ENCODE peak calls at places on chromosomes 12 and 14, in six cellular contexts. T is cardiac muscle cell; R is right cardiac atrium; V is IMR-90; C is CD4-positive, CD25-positive, alpha-beta regulatory T cell; S is iPS DF 6.9. P is an unnamed sample. For H3K4me1, the result is how much of the 10 kb centered on the place peaks cover.

GRCh38 chr14:76115010-76115422 is 36.7 kb upstream of the GPATCH2L start:
- DNase-seq in T (no peak), R (no peak), V (no peak), C (no peak), S (no peak), P (no peak)

GRCh38 chr12:109531411-109531810 is 41.9 kb downstream of the MMAB start:
- DNase-seq in T (no peak), R (no peak), V (no peak), C (no peak), S (no peak), P (no peak)

GRCh38 chr14:96057738-96058137 is 18.6 kb downstream of the C14orf132 start:
- DNase-seq in T (no peak), R (no peak), V (no peak), C (no peak), S (no peak), P (no peak)

GRCh38 chr12:132428872-132429121 is 61.2 kb upstream of the FBRSL1 start:
- DNase-seq in T (no peak), R (no peak), V (no peak), C (no peak), S (no peak), P (no peak)

GRCh38 chr12:107775093-107775721 is 703 bp downstream of the ASCL4 start:
- DNase-seq in T (no peak), R (peak), V (no peak), C (no peak), S (peak), P (no peak)

GRCh38 chr12:116324684-116325664 is 47.5 kb upstream of the MED13L start:
- DNase-seq in T (no peak), R (no peak), V (no peak), C (no peak), S (no peak), P (no peak)

GRCh38 chr12:3551386-3551785 is 60.4 kb downstream of the PRMT8 start:
- DNase-seq in T (peak), R (peak), V (no peak), C (no peak), S (no peak), P (no peak)

GRCh38 chr14:91254456-91254855 is 10.0 kb upstream of the GPR68 start:
- DNase-seq in T (no peak), R (no peak), V (no peak), C (no peak), S (no peak), P (no peak)

GRCh38 chr12:14995583-14996425 is 23.0 kb downstream of the PDE6H start:
- DNase-seq in T (peak), R (no peak), V (peak), C (no peak), S (no peak), P (peak)

GRCh38 chr12:6423267-6424007 is 21.3 kb upstream of the CD27 start:
- DNase-seq in T (peak), R (peak), V (peak), C (peak), S (peak), P (peak)

GRCh38 chr12:59911516-59911915 is 315.7 kb downstream of the SLC16A7 start:
- DNase-seq in T (no peak), R (no peak), V (no peak), C (no peak), S (no peak), P (no peak)

GRCh38 chr12:62618948-62619347 is 152.3 kb downstream of the MON2 start:
- DNase-seq in T (no peak), R (no peak), V (no peak), C (no peak), S (no peak), P (no peak)

GRCh38 chr14:75770635-75771034 is 109.6 kb downstream of the TTLL5 start:
- DNase-seq in T (no peak), R (no peak), V (no peak), C (no peak), S (no peak), P (no peak)

GRCh38 chr14:92573761-92574498 is 60.3 kb downstream of the RIN3 start:
- DNase-seq in T (no peak), R (no peak), V (no peak), C (no peak), S (no peak), P (no peak)

GRCh38 chr14:77459072-77459723 is 1.3 kb downstream of the AHSA1 start:
- DNase-seq in T (peak), R (no peak), V (peak), C (peak), S (peak), P (no peak)

GRCh38 chr14:95547626-95548327 is 12.9 kb downstream of the GLRX5 start:
- DNase-seq in T (peak), R (no peak), V (peak), C (no peak), S (no peak), P (no peak)

GRCh38 chr12:26853303-26854027 is 20.5 kb upstream of the ITPR2 start:
- DNase-seq in T (peak), R (peak), V (peak), C (peak), S (no peak), P (no peak)

GRCh38 chr14:33352821-33353220 is 414.1 kb downstream of the NPAS3 start:
- DNase-seq in T (peak), R (no peak), V (no peak), C (no peak), S (no peak), P (no peak)

GRCh38 chr12:1800646-1801284 is 19.6 kb upstream of the LRTM2 start:
- DNase-seq in T (no peak), R (peak), V (peak), C (no peak), S (peak), P (no peak)

GRCh38 chr14:59427653-59428578 is 37.3 kb downstream of the GPR135 start:
- DNase-seq in T (peak), R (peak), V (no peak), C (no peak), S (no peak), P (no peak)

GRCh38 chr12:82650627-82651337 is 35.9 kb upstream of the TMTC2 start:
- DNase-seq in T (peak), R (peak), V (no peak), C (no peak), S (no peak), P (peak)

GRCh38 chr12:49496417-49497360 is 42.1 kb upstream of the KCNH3 start:
- DNase-seq in T (no peak), R (no peak), V (no peak), C (no peak), S (no peak), P (no peak)

GRCh38 chr14:92563359-92563758 is 49.8 kb downstream of the RIN3 start:
- DNase-seq in T (no peak), R (no peak), V (peak), C (no peak), S (no peak), P (no peak)

GRCh38 chr12:30323008-30323407 is 372.7 kb downstream of the IPO8 start:
- DNase-seq in T (peak), R (no peak), V (no peak), C (no peak), S (no peak), P (no peak)

GRCh38 chr12:18683603-18684002 is 54.2 kb downstream of the PLCZ1 start:
- DNase-seq in T (peak), R (no peak), V (peak), C (no peak), S (no peak), P (no peak)

GRCh38 chr12:104163631-104164030 is 25.6 kb upstream of the NFYB start:
- DNase-seq in T (no peak), R (no peak), V (no peak), C (no peak), S (no peak), P (no peak)

GRCh38 chr14:99565383-99565782 is 38.6 kb downstream of the CCDC85C start:
- DNase-seq in T (no peak), R (peak), V (no peak), C (no peak), S (no peak), P (no peak)

GRCh38 chr14:99563749-99564129 is 40.3 kb downstream of the CCDC85C start:
- DNase-seq in T (no peak), R (peak), V (no peak), C (no peak), S (no peak), P (no peak)

GRCh38 chr14:99564256-99564902 is 39.6 kb downstream of the CCDC85C start:
- DNase-seq in T (peak), R (peak), V (peak), C (no peak), S (no peak), P (no peak)

GRCh38 chr14:99566009-99566389 is 38.0 kb downstream of the CCDC85C start:
- DNase-seq in T (no peak), R (peak), V (no peak), C (no peak), S (no peak), P (no peak)

GRCh38 chr14:99564903-99565259 is 39.1 kb downstream of the CCDC85C start:
- DNase-seq in T (no peak), R (no peak), V (no peak), C (no peak), S (no peak), P (no peak)
- H3K4me1 ChIP-seq in T (half or more), R (under half), V (under half), C (under half), S (under half), P (half or more)

DNA sequence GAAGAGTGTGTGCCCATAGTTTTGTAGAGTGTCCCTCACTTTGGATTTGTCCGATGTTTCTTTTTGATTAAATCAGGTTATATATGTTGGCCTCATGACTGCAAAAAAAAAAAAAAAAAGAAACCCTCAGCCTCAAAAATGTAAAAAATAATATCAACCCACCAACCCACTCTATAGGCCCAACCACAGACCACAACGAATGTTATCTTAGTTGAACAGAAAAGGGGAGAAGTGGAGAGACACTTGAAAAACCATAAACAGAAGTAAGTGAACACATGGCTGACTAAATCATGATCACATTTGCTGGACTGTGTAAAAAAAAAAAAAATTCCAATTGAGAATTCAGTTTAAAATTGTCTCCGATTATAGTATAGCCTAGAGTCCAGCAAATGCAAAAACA is 45.5 kb upstream of the ST8SIA1 start:
- DNase-seq in T (no peak), R (no peak), V (no peak), C (no peak), S (no peak), P (no peak)
- H3K4me3 ChIP-seq in T (no peak), R (no peak), V (no peak), C (no peak), S (no peak), P (no peak)

GRCh38 chr12:124855275-124855957 is 8.2 kb downstream of the SCARB1 start:
- DNase-seq in T (no peak), R (no peak), V (no peak), C (no peak), S (no peak), P (no peak)

GRCh38 chr12:124854637-124855184 is 9.0 kb downstream of the SCARB1 start:
- DNase-seq in T (no peak), R (peak), V (no peak), C (no peak), S (no peak), P (no peak)

GRCh38 chr12:124857921-124858461 is 5.7 kb downstream of the SCARB1 start:
- DNase-seq in T (no peak), R (no peak), V (no peak), C (no peak), S (no peak), P (no peak)

GRCh38 chr12:124856132-124856841 is 7.4 kb downstream of the SCARB1 start:
- DNase-seq in T (no peak), R (peak), V (no peak), C (no peak), S (no peak), P (no peak)

GRCh38 chr12:124856842-124857178 is 6.9 kb downstream of the SCARB1 start:
- DNase-seq in T (no peak), R (peak), V (no peak), C (no peak), S (no peak), P (no peak)
- H3K4me1 ChIP-seq in T (under half), R (under half), V (under half), C (under half), S (under half), P (under half)

GRCh38 chr14:104691546-104692260 is 2.3 kb downstream of the INF2 start:
- DNase-seq in T (no peak), R (peak), V (no peak), C (no peak), S (no peak), P (no peak)

GRCh38 chr14:104692261-104692938 is 3.0 kb downstream of the INF2 start:
- DNase-seq in T (no peak), R (peak), V (no peak), C (no peak), S (no peak), P (no peak)

GRCh38 chr14:104690266-104690711 is 871 bp downstream of the INF2 start:
- DNase-seq in T (no peak), R (peak), V (no peak), C (no peak), S (no peak), P (no peak)

GRCh38 chr14:104689620-104690265 is 325 bp downstream of the INF2 start:
- DNase-seq in T (no peak), R (peak), V (no peak), C (no peak), S (no peak), P (no peak)

DNA sequence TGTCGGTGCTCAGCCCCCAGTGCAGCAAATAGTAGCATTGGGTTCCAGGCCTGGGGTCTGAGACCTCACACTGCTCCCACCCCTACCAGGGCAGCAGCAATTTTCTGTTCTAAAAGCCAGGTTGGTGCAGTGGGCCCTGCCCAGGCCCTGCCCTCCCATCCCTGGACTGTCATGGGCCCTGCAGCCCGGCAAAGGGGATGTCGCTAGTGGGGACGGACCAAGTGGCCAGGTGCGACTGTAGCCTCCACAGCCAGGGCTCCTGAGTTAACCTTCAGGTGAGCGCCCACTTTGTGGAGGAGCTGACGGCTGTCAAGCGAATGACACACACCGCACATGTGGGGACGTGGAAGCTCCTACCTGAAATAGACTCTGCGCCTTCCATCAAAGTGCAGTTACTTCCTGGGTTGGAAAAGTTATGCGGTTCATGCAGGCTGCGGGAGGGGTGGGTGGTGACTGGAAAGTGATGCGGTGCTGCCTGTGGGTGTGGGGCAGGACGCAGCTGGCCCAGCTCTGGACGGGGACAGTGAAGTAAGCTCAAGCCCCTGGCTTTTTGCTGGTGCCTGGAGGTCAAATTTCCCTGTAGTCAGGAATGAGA is 1.5 kb downstream of the INF2 start:
- DNase-seq in T (no peak), R (peak), V (no peak), C (no peak), S (no peak), P (no peak)
- H3K4me3 ChIP-seq in T (peak), R (peak), V (peak), C (peak), S (no peak), P (peak)

GRCh38 chr12:25017336-25017735 is 68.4 kb upstream of the BCAT1 start:
- DNase-seq in T (no peak), R (no peak), V (peak), C (no peak), S (no peak), P (no peak)

GRCh38 chr12:25018146-25018545 is 69.2 kb upstream of the BCAT1 start:
- DNase-seq in T (no peak), R (no peak), V (no peak), C (no peak), S (no peak), P (no peak)

GRCh38 chr12:25009511-25010092 is 60.7 kb upstream of the BCAT1 start:
- DNase-seq in T (no peak), R (no peak), V (no peak), C (no peak), S (no peak), P (no peak)

GRCh38 chr12:25014961-25015360 is 66.1 kb upstream of the BCAT1 start:
- DNase-seq in T (no peak), R (no peak), V (peak), C (no peak), S (no peak), P (no peak)

GRCh38 chr12:25013061-25013460 is 64.2 kb upstream of the BCAT1 start:
- DNase-seq in T (no peak), R (no peak), V (no peak), C (no peak), S (no peak), P (no peak)
- H3K4me1 ChIP-seq in T (under half), R (under half), V (under half), C (under half), S (under half), P (under half)

GRCh38 chr14:103109789-103110415 is 13.4 kb upstream of the TNFAIP2 start:
- DNase-seq in T (peak), R (peak), V (peak), C (no peak), S (no peak), P (no peak)
- H3K4me3 ChIP-seq in T (no peak), R (no peak), V (no peak), C (no peak), S (no peak), P (peak)

DNA sequence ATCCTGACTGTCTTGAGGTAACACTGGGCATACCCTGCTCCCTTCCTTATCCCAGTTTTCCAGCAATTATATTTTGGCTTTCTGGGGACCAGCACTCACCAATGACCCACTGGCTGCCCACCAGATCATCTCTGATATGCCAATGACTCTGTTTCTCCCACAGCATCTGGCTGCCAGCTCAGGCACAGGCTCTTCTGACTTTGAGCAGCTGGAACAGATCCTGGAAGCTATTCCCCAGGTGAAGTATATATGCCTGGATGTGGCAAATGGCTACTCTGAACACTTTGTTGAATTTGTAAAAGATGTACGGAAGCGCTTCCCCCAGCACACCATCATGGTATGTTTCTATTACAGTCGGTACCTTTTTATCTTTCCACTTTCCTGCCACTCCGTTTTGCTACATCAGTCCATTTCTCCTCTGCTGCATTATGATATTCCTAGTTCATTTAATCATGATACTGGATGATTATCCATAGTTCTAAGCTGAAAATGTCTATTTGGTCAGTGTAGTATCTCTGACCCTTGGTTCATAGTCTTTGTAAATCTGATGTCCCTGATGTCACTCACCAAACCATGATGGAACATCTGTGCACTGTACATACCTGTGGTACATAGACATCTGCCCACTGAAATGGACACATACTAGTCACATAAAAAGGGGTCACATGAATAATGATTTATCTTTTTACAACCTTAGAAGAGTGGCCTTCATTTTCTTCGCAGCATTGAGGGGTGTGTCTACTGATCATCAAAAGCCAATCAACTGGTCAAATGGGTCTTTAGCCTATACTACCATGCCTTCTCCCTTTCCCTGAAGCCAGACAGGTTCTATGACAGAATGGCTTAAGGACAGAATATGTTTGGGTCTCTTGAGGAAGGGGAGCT is 3.3 kb downstream of the GMPR2 start:
- DNase-seq in T (no peak), R (no peak), V (no peak), C (no peak), S (no peak), P (no peak)
- H3K4me1 ChIP-seq in T (under half), R (under half), V (under half), C (under half), S (under half), P (under half)

DNA sequence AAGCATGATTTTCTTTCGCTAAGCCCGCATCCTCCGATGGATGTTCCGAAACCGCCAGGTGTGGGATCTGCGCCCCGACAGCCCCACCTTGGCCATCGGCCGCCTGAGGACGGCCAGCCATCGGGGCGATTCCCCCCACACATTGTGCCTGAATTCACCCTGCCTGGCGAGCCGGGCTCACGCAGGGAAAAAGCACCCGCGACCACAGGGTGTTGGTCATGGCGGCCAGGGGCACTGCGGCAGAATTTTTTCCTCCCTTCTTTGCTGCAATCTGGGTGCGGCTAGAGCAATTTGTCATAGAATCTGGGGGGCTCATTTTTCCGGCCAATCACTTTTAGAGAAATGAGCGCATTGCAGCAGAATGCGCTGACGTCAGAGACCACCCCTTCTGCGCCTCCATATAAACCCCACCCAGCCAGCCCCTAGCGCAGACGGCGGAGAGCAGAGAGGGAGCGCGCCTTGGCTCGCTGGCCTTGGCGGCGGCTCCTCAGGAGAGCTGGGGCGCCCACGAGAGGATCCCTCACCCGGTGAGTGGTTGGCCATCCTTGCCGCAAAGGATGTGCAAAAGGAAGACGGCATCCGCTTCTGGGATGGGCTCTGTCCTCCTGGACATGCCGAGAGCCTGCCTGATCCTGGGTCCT is at the start of gene MEG3:
- DNase-seq in T (peak), R (peak), V (peak), C (no peak), S (no peak), P (no peak)
- H3K4me3 ChIP-seq in T (no peak), R (peak), V (peak), C (no peak), S (no peak), P (peak)